ENCODE peak calls at places on chromosomes 6 and 20, in four cellular contexts. O, G, R and I are unnamed samples. For H3K4me1, the result is how much of the 10 kb centered on the place peaks cover.

GRCh38 chr6:152225231-152225934 is 411.8 kb downstream of the SYNE1 start:
- DNase-seq in O (no peak), G (no peak), R (no peak), I (no peak)

GRCh38 chr6:166929534-166930189 is 26.7 kb downstream of the RNASET2 start:
- DNase-seq in G (no peak), R (no peak), O (peak), I (no peak)

GRCh38 chr6:88566746-88567534 is 396.5 kb downstream of the RNGTT start:
- DNase-seq in O (no peak), G (no peak), R (no peak), I (no peak)

GRCh38 chr6:155224618-155225017 is 39.2 kb upstream of the CLDN20 start:
- DNase-seq in G (no peak), O (no peak), R (no peak), I (no peak)

GRCh38 chr20:13703265-13703664 is 64.5 kb upstream of the TASP1 start:
- DNase-seq in O (no peak), G (no peak), R (no peak), I (no peak)

GRCh38 chr6:140269766-140270165 is 895.3 kb upstream of the CITED2 start:
- DNase-seq in O (no peak), R (no peak), G (no peak), I (no peak)

GRCh38 chr6:131199568-131200272 is 64.5 kb downstream of the AKAP7 start:
- DNase-seq in O (peak), G (peak), R (no peak), I (no peak)

GRCh38 chr6:5214570-5215052 is 46.1 kb downstream of the LYRM4 start:
- DNase-seq in G (no peak), R (no peak), O (no peak), I (no peak)

GRCh38 chr6:111057074-111057752 is 30.1 kb upstream of the SLC16A10 start:
- DNase-seq in R (no peak), O (no peak), G (no peak), I (no peak)

GRCh38 chr6:129872591-129872990 is 11.5 kb upstream of the TMEM244 start:
- DNase-seq in R (no peak), G (no peak), O (no peak), I (no peak)

GRCh38 chr20:46013826-46014516 is 5.3 kb downstream of the MMP9 start:
- DNase-seq in O (peak), G (peak), R (no peak), I (peak)

GRCh38 chr20:40287683-40288082 is 401.4 kb downstream of the MAFB start:
- DNase-seq in R (no peak), G (no peak), O (no peak), I (no peak)

GRCh38 chr6:7338031-7338430 is 25.0 kb upstream of the SSR1 start:
- DNase-seq in G (no peak), O (no peak), R (no peak), I (no peak)

GRCh38 chr6:165568326-165568725 is 94.7 kb downstream of the PDE10A start:
- DNase-seq in R (no peak), O (no peak), G (no peak), I (no peak)

GRCh38 chr6:34140075-34140474 is 5.8 kb downstream of the GRM4 start:
- DNase-seq in G (no peak), R (no peak), O (no peak), I (no peak)
- H3K4me1 ChIP-seq in G (under half), R (under half), O (under half), I (under half)

GRCh38 chr20:36092424-36093024 is 62.0 kb upstream of the EPB41L1 start:
- DNase-seq in G (no peak), O (no peak), R (no peak), I (peak)
- H3K27ac ChIP-seq in G (no peak), O (no peak), R (peak), I (peak)

DNA sequence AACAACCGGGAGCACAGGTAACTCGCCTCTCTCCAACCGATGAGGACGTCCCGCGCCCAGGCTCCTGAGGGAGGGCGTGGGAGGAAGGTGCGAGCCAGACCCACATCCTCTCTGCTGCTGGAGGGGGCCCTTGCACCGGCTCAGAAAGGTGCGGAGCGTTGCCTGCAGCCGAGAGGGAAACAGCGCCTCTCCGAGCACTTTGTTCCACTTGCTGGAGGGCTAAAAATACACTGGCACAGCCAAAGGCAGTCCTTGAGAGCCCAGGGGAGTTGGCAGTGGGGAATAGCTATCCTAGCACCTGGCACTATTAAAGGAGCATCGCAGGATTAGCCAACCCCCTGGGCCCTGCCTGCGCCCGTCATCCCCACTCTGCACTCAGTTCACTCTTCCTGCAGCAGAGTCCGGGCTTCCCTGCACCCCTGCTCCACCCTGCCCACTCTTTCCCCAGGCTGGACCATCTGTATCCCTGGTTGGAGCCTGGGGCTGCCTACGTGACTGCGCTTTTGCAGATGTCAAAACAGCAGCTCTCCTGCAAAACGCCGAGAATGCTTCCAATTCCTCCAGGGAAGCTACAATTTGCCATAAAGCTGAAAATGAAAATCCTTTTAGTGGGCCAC is 108.9 kb downstream of the SNX5 start:
- DNase-seq in G (peak), O (peak), R (peak), I (no peak)
- H3K4me1 ChIP-seq in G (under half), O (under half), R (under half), I (under half)

DNA sequence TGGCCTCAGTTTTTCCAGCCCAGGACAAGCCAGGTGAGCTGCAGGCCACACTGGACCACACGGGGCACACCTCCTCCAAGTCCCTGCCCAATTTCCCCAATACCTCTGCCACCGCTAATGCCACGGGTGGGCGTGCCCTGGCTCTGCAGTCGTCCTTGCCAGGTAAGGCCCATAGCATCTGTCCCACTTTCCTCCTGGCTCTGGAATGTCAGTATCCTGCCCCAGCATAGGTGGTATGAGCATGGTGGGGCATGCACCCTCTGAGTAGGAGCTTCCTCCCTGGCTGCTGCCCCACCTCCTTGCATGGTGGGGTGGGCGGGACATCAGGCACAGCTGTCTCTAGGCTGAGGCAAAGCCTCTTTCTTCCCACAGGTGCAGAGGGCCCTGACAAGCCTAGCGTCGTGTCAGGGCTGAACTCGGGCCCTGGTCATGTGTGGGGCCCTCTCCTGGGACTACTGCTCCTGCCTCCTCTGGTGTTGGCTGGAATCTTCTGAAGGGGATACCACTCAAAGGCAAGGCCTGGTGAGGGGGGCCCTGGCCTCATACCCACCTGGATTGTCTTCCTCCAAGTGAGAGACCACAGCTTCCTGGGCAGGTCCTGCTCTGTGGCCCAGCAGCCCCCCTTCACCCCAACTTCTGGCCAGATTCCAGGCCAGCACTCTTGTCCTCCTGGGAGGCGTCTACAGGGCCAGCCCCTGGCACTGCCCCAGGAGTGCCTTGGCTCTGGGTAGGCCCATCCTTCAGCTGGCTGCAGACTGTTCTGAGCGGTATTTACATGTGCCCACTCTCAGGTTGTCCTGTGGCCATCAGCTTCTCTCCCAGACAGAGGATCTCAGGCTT is 9.1 kb downstream of the PI16 start:
- DNase-seq in R (no peak), O (peak), G (no peak), I (peak)
- H3K27ac ChIP-seq in R (no peak), O (no peak), G (no peak), I (no peak)

GRCh38 chr20:1325173-1326030 is 3.5 kb downstream of the SDCBP2 start:
- DNase-seq in R (peak), O (peak), G (peak), I (peak)
- H3K4me1 ChIP-seq in R (under half), O (half or more), G (under half), I (under half)

GRCh38 chr20:54218470-54218869 is 10.6 kb downstream of the PFDN4 start:
- DNase-seq in O (no peak), R (no peak), G (no peak), I (no peak)

GRCh38 chr20:54221383-54221782 is 13.5 kb downstream of the PFDN4 start:
- DNase-seq in R (no peak), G (no peak), O (no peak), I (no peak)

GRCh38 chr20:54221996-54222890 is 14.4 kb downstream of the PFDN4 start:
- DNase-seq in R (no peak), G (no peak), O (no peak), I (no peak)

GRCh38 chr20:54219751-54220426 is 12.0 kb downstream of the PFDN4 start:
- DNase-seq in G (no peak), R (no peak), O (no peak), I (no peak)

DNA sequence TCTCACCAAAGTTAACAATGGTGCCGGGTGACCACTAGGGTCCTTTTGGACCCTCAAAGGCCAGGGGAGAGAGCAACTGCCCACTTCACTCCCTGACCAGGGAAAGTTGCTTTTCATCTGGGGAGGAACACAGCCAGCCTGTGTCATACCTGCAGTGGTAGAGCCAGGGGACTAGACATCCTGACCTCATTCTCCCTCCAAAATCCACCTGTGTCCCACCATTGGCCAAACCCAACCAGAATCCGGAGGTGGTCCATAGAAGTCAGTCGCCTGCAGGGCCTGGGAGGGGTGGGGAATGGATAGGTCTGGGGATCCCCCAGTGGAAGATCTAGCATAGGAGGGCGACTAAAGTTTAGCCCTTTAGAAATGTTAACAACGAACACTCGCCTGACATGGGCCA is 12.8 kb downstream of the PFDN4 start:
- DNase-seq in G (no peak), R (no peak), O (no peak), I (no peak)
- H3K27ac ChIP-seq in G (no peak), R (no peak), O (no peak), I (no peak)

GRCh38 chr6:85405853-85406198 is 44.1 kb upstream of the NT5E start:
- DNase-seq in G (no peak), O (no peak), R (no peak), I (no peak)
- H3K4me1 ChIP-seq in G (under half), O (under half), R (under half), I (under half)

DNA sequence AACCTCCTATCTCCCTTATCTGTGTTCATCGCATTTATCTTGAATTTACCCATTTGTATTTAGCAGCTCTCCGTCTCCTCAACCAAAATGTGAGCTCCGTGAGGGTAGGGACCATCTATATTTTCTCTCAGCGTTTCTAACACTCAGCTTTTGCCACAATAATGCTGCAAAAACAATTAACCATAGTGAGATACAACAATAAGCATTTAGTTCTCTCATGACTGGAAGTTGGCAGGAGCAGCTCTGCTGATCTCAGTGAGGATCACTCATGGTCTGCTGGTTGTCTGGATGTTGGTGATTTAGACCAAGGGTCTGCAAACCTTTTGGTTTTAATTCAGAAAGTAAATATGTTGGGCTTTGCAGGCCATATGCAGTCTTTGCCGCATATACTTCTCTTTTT is 394.8 kb upstream of the RNF217 start:
- DNase-seq in G (no peak), R (no peak), O (no peak), I (no peak)
- H3K27ac ChIP-seq in G (no peak), R (no peak), O (no peak), I (no peak)

DNA sequence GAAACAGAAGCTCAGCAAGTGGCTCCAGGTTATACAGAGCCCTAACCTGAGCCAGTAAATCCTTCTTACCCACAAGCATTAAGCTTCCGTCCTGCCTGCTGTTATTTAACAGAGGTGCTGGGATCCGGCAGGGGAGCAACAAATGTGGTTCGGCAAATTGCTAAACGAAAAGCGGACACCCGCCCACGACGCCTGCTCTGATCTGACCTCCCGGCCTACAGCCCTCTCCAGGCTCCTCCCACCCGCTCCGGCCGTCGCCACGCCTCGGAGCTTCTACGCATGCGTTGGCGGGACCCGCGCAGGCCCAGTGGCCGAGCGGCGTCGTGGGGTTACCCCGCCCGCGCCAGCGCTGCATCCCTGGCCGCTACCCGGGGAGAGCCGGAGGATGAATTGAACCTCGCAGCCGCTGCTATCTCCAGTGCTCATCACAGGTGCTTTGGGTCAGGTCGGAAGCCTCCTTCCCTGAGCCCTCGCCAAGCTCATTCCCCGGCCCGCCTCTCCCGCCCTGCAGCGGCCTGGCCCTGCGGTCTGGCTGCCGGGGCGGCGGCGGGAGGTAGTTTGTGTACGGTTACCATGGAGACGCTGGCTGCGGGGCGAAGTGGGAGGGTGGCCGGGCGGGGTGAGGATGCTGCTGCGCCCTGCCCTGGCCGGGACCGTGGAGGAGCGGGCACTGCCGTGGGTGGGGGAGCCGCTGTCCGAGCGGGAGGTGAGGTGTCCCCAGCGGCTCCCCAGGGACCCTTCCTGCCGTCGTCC is at the start of gene ARMC2:
- DNase-seq in G (peak), O (peak), R (peak), I (peak)
- H3K4me1 ChIP-seq in G (under half), O (under half), R (under half), I (under half)

GRCh38 chr6:72522735-72523141 is 99.1 kb upstream of the KCNQ5 start:
- DNase-seq in G (no peak), R (peak), O (no peak), I (no peak)

GRCh38 chr6:72525821-72526550 is 95.9 kb upstream of the KCNQ5 start:
- DNase-seq in O (no peak), G (no peak), R (no peak), I (no peak)

GRCh38 chr6:72519871-72520270 is 102.0 kb upstream of the KCNQ5 start:
- DNase-seq in O (no peak), R (no peak), G (no peak), I (no peak)

GRCh38 chr6:72521684-72522083 is 100.2 kb upstream of the KCNQ5 start:
- DNase-seq in R (no peak), G (no peak), O (no peak), I (no peak)

DNA sequence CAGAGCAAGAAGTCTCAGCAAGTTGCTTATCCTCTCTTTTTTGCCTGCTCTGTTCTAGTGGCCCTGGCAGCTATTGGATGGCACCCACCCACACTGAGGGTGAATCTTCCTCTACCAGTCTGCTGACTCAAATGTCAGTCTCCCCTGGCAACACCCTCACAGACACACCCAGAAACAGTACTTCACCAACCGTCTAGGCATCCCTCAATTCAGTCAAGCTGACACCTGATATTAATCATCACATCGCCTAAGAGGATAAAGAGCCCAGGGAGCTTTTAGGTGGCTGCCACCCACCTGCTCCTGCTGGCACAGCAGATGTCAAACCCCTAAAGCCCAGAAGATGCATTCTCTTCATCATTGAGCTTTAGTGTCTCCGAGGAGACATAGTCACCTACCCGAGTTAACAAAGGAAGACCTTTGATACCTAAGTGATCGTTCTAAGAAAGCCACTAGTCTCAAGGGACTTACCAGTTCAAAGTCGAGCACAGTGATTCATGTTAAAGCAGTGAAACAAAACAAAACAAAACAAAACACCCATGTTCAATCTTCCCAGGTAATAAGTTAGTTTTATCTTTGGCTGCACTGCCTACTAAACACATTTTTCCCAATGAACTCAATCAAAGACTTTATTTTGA is 97.7 kb upstream of the KCNQ5 start:
- DNase-seq in G (no peak), R (no peak), O (no peak), I (no peak)
- H3K27ac ChIP-seq in G (no peak), R (no peak), O (no peak), I (no peak)